ENCODE peak calls at places on chromosomes 2 and 18, in four cellular contexts. A, Q, S and Y are unnamed samples.

GRCh38 chr2:203476881-203477280 is 58.2 kb downstream of the RAPH1 start:
- DNase-seq in Q (no peak), S (no peak), A (no peak), Y (no peak)

GRCh38 chr18:48796491-48797205 is 154.1 kb downstream of the SMAD7 start:
- DNase-seq in Q (no peak), S (no peak), A (no peak), Y (no peak)

GRCh38 chr2:65292461-65293127 is 65.0 kb downstream of the ACTR2 start:
- DNase-seq in S (no peak), Q (no peak), A (no peak), Y (no peak)

GRCh38 chr18:23703057-23703986 is 14.1 kb downstream of the LAMA3 start:
- DNase-seq in S (peak; percentile 52), A (peak; percentile 79), Q (no peak), Y (no peak)

GRCh38 chr18:36352384-36352783 is 54.9 kb downstream of the FHOD3 start:
- DNase-seq in A (peak; percentile 95), S (no peak), Q (no peak), Y (no peak)

GRCh38 chr2:74511104-74511989 is 2.9 kb upstream of the TLX2 start:
- DNase-seq in S (no peak), A (peak; percentile 37), Q (no peak), Y (no peak)

GRCh38 chr2:117835990-117836760 is 21.7 kb downstream of the DDX18 start:
- DNase-seq in A (peak; percentile 76), S (peak; percentile 90), Q (peak; percentile 89), Y (peak; percentile 88)

GRCh38 chr2:54855434-54855833 is 132.0 kb downstream of the EML6 start:
- DNase-seq in A (peak; percentile 20), S (no peak), Q (no peak), Y (no peak)

GRCh38 chr2:200302940-200303727 is 3.4 kb upstream of the SPATS2L start:
- DNase-seq in A (peak; percentile 88), S (peak; percentile 46), Q (no peak), Y (no peak)

GRCh38 chr2:215022418-215022817 is 116.0 kb downstream of the ABCA12 start:
- DNase-seq in Q (no peak), S (peak; percentile 40), A (peak; percentile 3), Y (no peak)

GRCh38 chr18:6370886-6371635 is 43.6 kb downstream of the L3MBTL4 start:
- DNase-seq in Q (no peak), A (no peak), S (no peak), Y (no peak)

GRCh38 chr18:11955299-11956029 is 25.8 kb upstream of the IMPA2 start:
- DNase-seq in S (peak; percentile 89), Q (no peak), A (peak; percentile 87), Y (peak; percentile 82)

GRCh38 chr18:77701977-77702376 is 452.3 kb downstream of the GALR1 start:
- DNase-seq in S (no peak), Q (no peak), A (no peak), Y (no peak)

GRCh38 chr2:105822186-105822585 is 77.5 kb downstream of the NCK2 start:
- DNase-seq in Q (no peak), S (no peak), A (no peak), Y (no peak)

GRCh38 chr2:55902971-55903370 is 20.6 kb downstream of the EFEMP1 start:
- DNase-seq in Q (no peak), S (no peak), A (no peak), Y (no peak)

GRCh38 chr2:72130671-72131360 is 16.8 kb downstream of the CYP26B1 start:
- DNase-seq in Q (peak; percentile 54), S (no peak), A (no peak), Y (peak; percentile 56)

GRCh38 chr2:157322432-157322831 is 3.2 kb downstream of the ERMN start:
- DNase-seq in A (no peak), Q (no peak), S (no peak), Y (no peak)

GRCh38 chr18:78935406-78935805 is 44.2 kb upstream of the SALL3 start:
- DNase-seq in A (no peak), S (no peak), Q (no peak), Y (no peak)

GRCh38 chr2:111121873-111122630 is 1.3 kb downstream of the BCL2L11 start:
- DNase-seq in S (peak; percentile 95), A (peak; percentile 85), Q (peak; percentile 90), Y (peak; percentile 88)

GRCh38 chr2:96856776-96857673 is 791 bp downstream of the ANKRD39 start:
- DNase-seq in Q (peak; percentile 73), S (peak; percentile 54), A (no peak), Y (peak; percentile 58)
- H4K8ac ChIP-seq in Q (no peak overlapping the region), S (no peak overlapping the region), A (peak overlapping the region; percentile 75), Y (no peak overlapping the region)

GRCh38 chr2:205772983-205773382 is 90.7 kb downstream of the NRP2 start:
- DNase-seq in S (no peak), Q (no peak), A (no peak), Y (no peak)
- H3K56ac ChIP-seq in S (no peak overlapping the region), Q (no peak overlapping the region), A (no peak overlapping the region), Y (no peak overlapping the region)

DNA sequence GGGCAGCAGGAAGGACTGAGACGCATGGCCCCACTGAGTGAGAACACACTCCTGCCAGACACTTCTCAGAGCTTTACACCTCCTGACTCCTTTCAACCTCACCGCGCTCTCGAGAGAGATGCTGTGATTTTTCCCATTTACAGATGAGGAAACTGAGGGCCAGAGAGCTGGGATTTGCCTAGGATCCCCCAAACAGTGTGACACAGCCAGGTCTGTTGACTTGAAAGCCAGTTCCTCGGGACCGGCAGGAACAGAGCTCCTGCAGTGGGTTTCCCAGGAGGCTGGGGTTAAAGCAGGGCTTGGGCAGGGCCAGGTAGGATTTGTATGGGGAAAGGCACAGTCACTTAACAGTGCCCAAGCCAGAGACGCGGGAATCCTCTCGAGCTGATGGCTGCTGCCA is 81.9 kb downstream of the STPG4 start:
- DNase-seq in A (no peak), S (no peak), Q (no peak), Y (no peak)
- H4K8ac ChIP-seq in A (peak overlapping the region; percentile 64), S (no peak overlapping the region), Q (no peak overlapping the region), Y (no peak overlapping the region)

DNA sequence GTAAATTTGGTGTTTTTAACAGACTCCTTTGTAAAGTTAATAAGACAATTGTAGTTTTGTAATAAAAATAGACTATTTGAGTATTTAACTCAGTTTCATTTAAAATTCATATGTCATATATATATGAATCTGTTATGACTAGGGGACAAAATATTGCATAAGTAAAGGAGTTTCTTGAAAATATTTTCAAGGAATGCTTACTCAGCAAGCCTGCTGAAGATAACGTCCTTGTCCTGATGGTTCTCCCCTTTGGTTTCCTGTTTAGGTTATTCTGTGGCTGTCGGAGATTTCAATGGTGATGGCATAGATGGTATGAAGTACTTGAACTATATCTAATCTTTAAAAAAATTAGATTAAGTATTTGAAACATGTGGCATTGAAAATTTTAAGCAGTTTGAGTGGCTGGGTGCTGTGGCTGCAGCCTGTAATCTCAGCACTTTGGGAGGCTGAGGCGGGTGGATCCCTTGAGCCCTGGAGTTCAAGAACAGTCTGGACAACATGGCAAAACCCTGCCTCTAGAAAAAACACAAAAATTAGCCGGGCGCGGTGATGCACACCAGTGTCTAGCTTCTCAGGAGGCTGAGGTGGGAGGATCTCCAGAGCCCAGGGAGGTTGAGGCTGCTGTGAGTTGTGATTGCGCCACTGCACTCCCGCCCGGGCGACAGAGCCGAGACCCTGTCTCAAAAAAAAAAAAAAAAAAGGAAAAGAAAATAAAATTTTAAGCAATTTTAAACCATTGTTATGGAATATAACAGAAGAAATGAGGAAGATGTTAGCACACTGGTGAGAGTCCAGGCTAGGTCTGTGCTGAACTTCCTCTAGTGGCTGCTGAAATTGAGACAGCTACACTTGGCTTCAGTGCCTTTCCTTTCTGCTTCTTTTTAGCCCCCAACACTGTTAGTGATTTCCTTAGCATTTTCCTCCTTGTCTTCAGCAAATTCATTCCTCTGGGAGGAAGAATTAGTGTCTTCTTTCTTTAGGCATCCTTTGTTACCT is 47.2 kb downstream of the ITGAV start:
- DNase-seq in Q (no peak), S (no peak), A (no peak), Y (no peak)
- H3K56ac ChIP-seq in Q (no peak overlapping the region), S (no peak overlapping the region), A (no peak overlapping the region), Y (no peak overlapping the region)

GRCh38 chr2:109689182-109689935 is 75.2 kb downstream of the SOWAHC start:
- DNase-seq in S (no peak), Q (no peak), A (no peak), Y (no peak)
- H4K8ac ChIP-seq in S (no peak overlapping the region), Q (no peak overlapping the region), A (no peak overlapping the region), Y (no peak overlapping the region)